ENCODE peak calls at places on chromosomes 5 and 9, in seven cellular contexts. Z, F, W, U, O, R and S are unnamed samples.

GRCh38 chr5:147809830-147810666 is 21.4 kb downstream of the SPINK1 start:
- DNase-seq in R (peak; percentile 26), Z (no peak), F (no peak), U (no peak), O (peak; percentile 91), W (no peak), S (no peak)

GRCh38 chr5:155189981-155190380 is 176.4 kb downstream of the KIF4B start:
- DNase-seq in O (no peak), F (no peak), Z (no peak), W (no peak), U (no peak), R (peak; percentile 83), S (no peak)

GRCh38 chr5:171785517-171785916 is at the start of gene SMIM23:
- DNase-seq in U (no peak), R (no peak), F (no peak), W (no peak), Z (no peak), O (no peak), S (no peak)

GRCh38 chr9:132216861-132217655 is 55.2 kb downstream of the NTNG2 start:
- DNase-seq in F (no peak), R (no peak), Z (no peak), W (no peak), O (no peak), U (no peak), S (no peak)

GRCh38 chr9:7075154-7075553 is 317.4 kb downstream of the KDM4C start:
- DNase-seq in W (no peak), F (no peak), O (no peak), R (no peak), U (no peak), Z (no peak), S (no peak)

GRCh38 chr9:94806307-94806893 is 79.9 kb downstream of the AOPEP start:
- DNase-seq in Z (no peak), W (no peak), F (no peak), R (no peak), O (peak; percentile 41), U (no peak), S (no peak)

GRCh38 chr9:93246111-93246510 is 62.2 kb downstream of the WNK2 start:
- DNase-seq in Z (no peak), W (no peak), O (no peak), U (no peak), R (no peak), F (no peak), S (no peak)

GRCh38 chr9:89606049-89606481 is 1.3 kb downstream of the GADD45G start:
- DNase-seq in O (peak; percentile 78), Z (peak; percentile 57), F (peak; percentile 20), U (peak; percentile 61), W (peak; percentile 87), R (peak; percentile 25), S (no peak)

GRCh38 chr9:123350590-123351310 is 5.2 kb upstream of the CRB2 start:
- DNase-seq in R (no peak), O (no peak), F (no peak), W (no peak), Z (no peak), U (no peak), S (no peak)

GRCh38 chr5:68028131-68028727 is 187.3 kb upstream of the PIK3R1 start:
- DNase-seq in W (no peak), F (no peak), U (no peak), R (no peak), Z (no peak), O (no peak), S (no peak)

GRCh38 chr9:128245293-128246151 is 30.3 kb downstream of the GOLGA2 start:
- DNase-seq in U (peak; percentile 81), W (peak; percentile 72), R (no peak), Z (peak; percentile 55), F (no peak), O (no peak), S (no peak)

GRCh38 chr5:14581891-14582796 is 552 bp downstream of the OTULINL start:
- DNase-seq in W (peak; percentile 72), F (no peak), O (peak; percentile 75), U (no peak), R (peak; percentile 91), Z (peak; percentile 6), S (peak; percentile 57)

GRCh38 chr5:170896779-170897178 is 35.0 kb downstream of the RANBP17 start:
- DNase-seq in O (peak; percentile 19), R (peak; percentile 60), Z (peak; percentile 46), F (no peak), U (peak; percentile 18), W (no peak), S (peak; percentile 18)

GRCh38 chr9:91676042-91676441 is 252.4 kb upstream of the NFIL3 start:
- DNase-seq in Z (no peak), R (peak; percentile 84), F (no peak), W (no peak), O (peak; percentile 64), U (no peak), S (no peak)

GRCh38 chr9:136239963-136240330 is 5.7 kb downstream of the QSOX2 start:
- DNase-seq in Z (no peak), R (peak; percentile 41), F (no peak), U (no peak), O (no peak), W (no peak), S (no peak)

GRCh38 chr5:98214240-98215051 is 559.0 kb upstream of the RGMB start:
- DNase-seq in O (peak; percentile 94), W (no peak), F (peak; percentile 59), U (peak; percentile 45), Z (no peak), R (no peak), S (no peak)

GRCh38 chr5:120502531-120502930 is 38.4 kb downstream of the PRR16 start:
- DNase-seq in Z (no peak), O (no peak), F (no peak), R (no peak), U (no peak), W (no peak), S (no peak)
- TF ChIP-seq CTCF in Z (no peak), O (no peak), F (no peak), R (no peak), U (no peak), W (no peak), S (no peak)

GRCh38 chr9:23822331-23823169 is 3.5 kb downstream of the ELAVL2 start:
- DNase-seq in O (no peak), F (no peak), Z (no peak), R (no peak), W (no peak), U (no peak), S (no peak)

GRCh38 chr9:23821400-23822181 is 4.4 kb downstream of the ELAVL2 start:
- DNase-seq in R (no peak), F (no peak), O (peak; percentile 54), U (no peak), Z (no peak), W (no peak), S (no peak)

GRCh38 chr9:23824241-23825142 is 1.5 kb downstream of the ELAVL2 start:
- DNase-seq in R (no peak), W (peak; percentile 39), Z (no peak), F (no peak), U (no peak), O (peak; percentile 40), S (no peak)

GRCh38 chr9:23819403-23819802 is 6.6 kb downstream of the ELAVL2 start:
- DNase-seq in O (no peak), R (no peak), Z (no peak), F (no peak), W (no peak), U (no peak), S (no peak)

GRCh38 chr9:23820731-23821399 is 5.2 kb downstream of the ELAVL2 start:
- DNase-seq in U (no peak), Z (no peak), W (no peak), R (no peak), O (peak; percentile 48), F (no peak), S (no peak)
- TF ChIP-seq CTCF in U (no peak), Z (no peak), W (no peak), R (no peak), O (no peak), F (no peak), S (no peak)

DNA sequence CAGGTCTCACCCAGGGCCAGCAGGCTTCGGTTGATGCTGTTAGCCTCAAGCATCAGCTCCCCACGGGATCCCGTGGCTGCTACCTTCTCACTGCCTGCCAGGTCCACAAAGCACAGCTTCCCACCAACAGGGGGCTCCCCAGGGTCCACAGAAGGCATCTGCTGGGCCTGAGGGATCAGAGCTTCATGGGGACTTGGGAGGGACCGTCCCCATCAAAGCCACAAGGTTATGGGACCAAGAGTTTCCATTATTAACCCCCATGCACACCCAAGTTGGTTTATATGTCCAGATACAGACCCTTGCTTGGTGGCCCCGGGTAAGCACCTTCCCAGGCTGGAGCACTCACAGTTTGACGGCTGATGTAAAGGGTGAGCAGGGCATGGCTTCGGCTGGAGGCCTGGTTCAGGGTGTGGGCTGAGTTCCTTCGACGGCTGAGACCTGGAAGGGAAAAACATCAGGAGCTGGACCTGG is 3.0 kb downstream of the KIF12 start:
- DNase-seq in U (no peak), F (no peak), R (no peak), W (no peak), Z (no peak), O (no peak), S (no peak)
- TF ChIP-seq CTCF in U (peak; percentile 13), F (no peak), R (no peak), W (no peak), Z (peak; percentile 44), O (no peak), S (no peak)

GRCh38 chr9:109198736-109199384 is 31.8 kb upstream of the FRRS1L start:
- DNase-seq in R (no peak), F (no peak), W (no peak), O (peak; percentile 28), U (no peak), Z (no peak), S (no peak)
- TF ChIP-seq CTCF in R (peak; percentile 31), F (no peak), W (no peak), O (peak; percentile 45), U (no peak), Z (peak; percentile 32), S (peak; percentile 16)

DNA sequence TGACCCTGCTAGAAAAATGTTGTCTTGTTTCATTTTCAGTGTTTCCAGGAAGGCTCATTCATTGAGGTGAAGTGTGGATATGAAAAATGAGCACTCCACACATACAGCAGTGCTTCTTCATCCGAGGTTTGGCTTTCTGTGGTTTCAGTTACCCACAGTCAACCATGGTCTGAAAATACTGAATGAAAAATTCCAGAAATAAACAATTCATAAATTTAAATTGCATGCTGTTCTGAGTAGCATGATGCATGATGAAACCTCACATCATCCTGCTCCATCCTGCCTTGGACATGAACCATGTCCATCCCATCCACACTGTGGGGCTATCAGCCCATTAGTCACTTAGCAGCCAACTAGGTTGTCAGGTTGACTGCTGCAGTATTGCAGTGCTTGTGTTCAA is 10.4 kb upstream of the SLC45A2 start:
- DNase-seq in W (no peak), U (peak; percentile 76), F (peak; percentile 80), O (peak; percentile 36), R (peak; percentile 48), Z (no peak), S (no peak)
- TF ChIP-seq CTCF in W (no peak), U (peak; percentile 26), F (peak; percentile 50), O (peak; percentile 31), R (peak; percentile 23), Z (peak; percentile 35), S (no peak)

DNA sequence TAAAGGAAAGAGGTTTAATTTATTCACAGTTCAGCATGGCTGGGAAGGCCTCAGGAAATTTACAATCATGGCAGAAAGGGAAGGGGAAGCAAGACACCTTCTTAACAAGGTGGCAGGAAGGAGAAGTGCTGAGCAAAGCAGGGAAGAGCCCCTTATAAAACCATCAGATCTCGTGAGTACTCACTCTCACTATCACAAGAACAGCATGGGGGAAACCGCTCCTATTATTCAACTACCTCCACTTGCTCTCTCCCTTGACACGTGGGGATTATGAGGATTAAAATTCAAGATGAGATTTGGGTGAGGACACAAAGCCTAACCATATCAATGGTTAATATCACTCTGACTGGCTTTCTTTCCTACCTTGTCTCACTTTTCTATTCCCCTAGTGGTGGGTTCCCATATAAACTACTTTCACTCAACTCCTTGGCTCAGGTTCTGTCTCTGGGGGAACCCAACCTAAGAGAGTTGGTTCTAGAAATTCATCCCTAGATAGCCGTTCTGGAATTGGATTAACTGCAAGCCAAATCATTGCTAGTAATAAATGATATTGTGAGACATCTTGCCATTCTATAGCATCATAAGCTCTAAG is 749.8 kb upstream of the GRAMD2B start:
- DNase-seq in R (no peak), U (no peak), O (no peak), Z (no peak), F (no peak), W (no peak), S (no peak)
- TF ChIP-seq CTCF in R (no peak), U (no peak), O (peak; percentile 20), Z (peak; percentile 18), F (no peak), W (no peak), S (no peak)